ENCODE peak calls at places on chromosomes 16 and 17, in five cellular contexts. K is heart right ventricle, Q is Peyer's patch, M is colonic mucosa, L is NT2/D1. U is an unnamed sample. For H3K4me1, the result is how much of the 10 kb centered on the place peaks cover.

GRCh38 chr16:72937916-72938315 is 110.0 kb downstream of the ZFHX3 start:
- DNase-seq in K (no peak), L (no peak), Q (no peak), M (no peak), U (no peak)

GRCh38 chr17:58920773-58921172 is 165.1 kb downstream of the PPM1E start:
- DNase-seq in L (no peak), M (no peak), Q (no peak), K (no peak), U (no peak)

GRCh38 chr16:20939599-20939998 is 39.0 kb downstream of the LYRM1 start:
- DNase-seq in L (no peak), K (no peak), Q (no peak), M (no peak), U (no peak)

GRCh38 chr16:85675528-85675927 is 13.2 kb downstream of the GINS2 start:
- DNase-seq in M (no peak), K (no peak), L (peak), Q (no peak), U (no peak)

GRCh38 chr17:80992948-80993624 is 1.4 kb downstream of the CHMP6 start:
- DNase-seq in L (no peak), M (no peak), K (no peak), Q (no peak), U (no peak)

GRCh38 chr17:38601539-38602351 is 4.0 kb downstream of the SRCIN1 start:
- DNase-seq in K (no peak), M (peak), L (no peak), Q (peak), U (peak)

GRCh38 chr17:67912088-67912487 is 84.2 kb downstream of the C17orf58 start:
- DNase-seq in K (no peak), M (no peak), Q (no peak), L (no peak), U (no peak)

GRCh38 chr16:24848065-24848464 is 2.3 kb downstream of the SLC5A11 start:
- DNase-seq in K (no peak), L (no peak), Q (no peak), M (no peak), U (no peak)

GRCh38 chr17:19270951-19271611 is 33.9 kb downstream of the EPN2 start:
- DNase-seq in K (peak), Q (no peak), L (no peak), M (no peak), U (no peak)

GRCh38 chr17:80109713-80110446 is 8.5 kb downstream of the GAA start:
- DNase-seq in K (no peak), M (no peak), L (no peak), Q (peak), U (no peak)

GRCh38 chr17:69967910-69968411 is 107.1 kb upstream of the KCNJ16 start:
- DNase-seq in M (no peak), K (no peak), Q (no peak), L (no peak), U (no peak)

GRCh38 chr17:77317091-77317519 is 176.3 kb downstream of the SEC14L1 start:
- DNase-seq in Q (peak), M (no peak), K (no peak), L (no peak), U (no peak)

GRCh38 chr16:10979717-10980601 is 35.6 kb downstream of the CLEC16A start:
- DNase-seq in Q (no peak), K (peak), L (no peak), M (peak), U (no peak)

GRCh38 chr16:57534337-57534880 is 2.0 kb downstream of the CCDC102A start:
- DNase-seq in K (peak), M (peak), L (no peak), Q (peak), U (no peak)
- H3K4me1 ChIP-seq in K (half or more), M (under half), L (under half), Q (under half), U (under half)

GRCh38 chr17:1644493-1645206 is 882 bp downstream of the SCARF1 start:
- DNase-seq in M (no peak), L (no peak), K (peak), Q (peak), U (no peak)
- H3K4me1 ChIP-seq in M (under half), L (under half), K (half or more), Q (under half), U (under half)

GRCh38 chr16:56330476-56330875 is 94.9 kb downstream of the AMFR start:
- DNase-seq in M (no peak), Q (no peak), L (no peak), K (no peak), U (no peak)
- H3K4me1 ChIP-seq in M (under half), Q (under half), L (under half), K (under half), U (under half)

GRCh38 chr17:74211141-74211928 is 2.0 kb upstream of the TTYH2 start:
- DNase-seq in K (no peak), M (no peak), L (no peak), Q (no peak), U (peak)
- H3K4me1 ChIP-seq in K (half or more), M (under half), L (half or more), Q (half or more), U (under half)

DNA sequence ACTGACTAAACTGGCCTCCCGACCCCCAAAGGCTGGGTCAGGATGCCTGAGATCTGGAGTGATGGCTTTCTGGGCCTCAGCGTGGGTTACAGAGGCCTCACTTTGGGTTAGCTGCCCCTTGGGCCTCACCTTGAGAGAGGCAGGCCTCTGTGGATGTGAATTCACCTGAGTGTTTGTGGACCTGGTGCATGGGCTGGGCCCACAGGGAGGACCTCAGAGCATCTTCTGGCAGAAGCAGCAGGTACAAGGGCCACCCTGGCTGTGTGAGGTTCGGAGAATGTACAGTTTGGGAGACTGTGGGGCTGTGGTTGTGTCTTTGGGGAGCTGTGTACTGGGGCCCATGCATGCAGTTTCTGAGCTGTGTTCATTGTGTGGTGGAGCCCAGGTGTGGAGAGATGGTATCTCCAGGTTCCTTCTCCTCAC is 18.3 kb downstream of the RARA start:
- DNase-seq in Q (no peak), K (no peak), L (no peak), M (no peak), U (no peak)
- H3K4me1 ChIP-seq in Q (half or more), K (half or more), L (under half), M (under half), U (under half)